ENCODE peak calls at places on chromosomes 1 and 21, in ten cellular contexts. One of them, this sample, is unnamed. For H3K4me1, the result is how much of the 10 kb centered on the place peaks cover.

GRCh38 chr21:39483917-39484316 is 32.1 kb downstream of the SH3BGR start:
- DNase-seq in pancreas: no peak
- DNase-seq in MM.1S: no peak
- DNase-seq in GM23338: no peak
- DNase-seq in transverse colon: no peak
- DNase-seq in body of pancreas: no peak
- DNase-seq in hepatocyte: peak
- DNase-seq in gastrocnemius medialis: no peak
- DNase-seq in neural progenitor cell: no peak
- DNase-seq in stomach: no peak
- DNase-seq in this sample: no peak

GRCh38 chr21:33670076-33670475 is 27.8 kb downstream of the ITSN1 start:
- DNase-seq in GM23338: no peak
- DNase-seq in gastrocnemius medialis: no peak
- DNase-seq in MM.1S: peak
- DNase-seq in pancreas: no peak
- DNase-seq in stomach: no peak
- DNase-seq in hepatocyte: no peak
- DNase-seq in transverse colon: no peak
- DNase-seq in body of pancreas: no peak
- DNase-seq in neural progenitor cell: no peak
- DNase-seq in this sample: no peak

GRCh38 chr1:38029081-38029681 is 16.6 kb downstream of the UTP11 start:
- DNase-seq in stomach: no peak
- DNase-seq in transverse colon: no peak
- DNase-seq in pancreas: no peak
- DNase-seq in neural progenitor cell: peak
- DNase-seq in MM.1S: peak
- DNase-seq in GM23338: peak
- DNase-seq in gastrocnemius medialis: peak
- DNase-seq in body of pancreas: peak
- DNase-seq in hepatocyte: peak
- DNase-seq in this sample: peak

GRCh38 chr21:37654596-37654995 is 261.7 kb downstream of the KCNJ6 start:
- DNase-seq in transverse colon: no peak
- DNase-seq in pancreas: no peak
- DNase-seq in neural progenitor cell: no peak
- DNase-seq in body of pancreas: no peak
- DNase-seq in hepatocyte: no peak
- DNase-seq in MM.1S: no peak
- DNase-seq in GM23338: no peak
- DNase-seq in gastrocnemius medialis: no peak
- DNase-seq in stomach: no peak
- DNase-seq in this sample: no peak

GRCh38 chr1:35001743-35002142 is 16.6 kb upstream of the TMEM35B start:
- DNase-seq in stomach: no peak
- DNase-seq in transverse colon: no peak
- DNase-seq in GM23338: no peak
- DNase-seq in hepatocyte: no peak
- DNase-seq in gastrocnemius medialis: no peak
- DNase-seq in pancreas: no peak
- DNase-seq in neural progenitor cell: no peak
- DNase-seq in body of pancreas: no peak
- DNase-seq in MM.1S: no peak
- DNase-seq in this sample: no peak

GRCh38 chr1:29527314-29528004 is 291.1 kb downstream of the PTPRU start:
- DNase-seq in body of pancreas: no peak
- DNase-seq in transverse colon: no peak
- DNase-seq in stomach: peak
- DNase-seq in hepatocyte: no peak
- DNase-seq in GM23338: no peak
- DNase-seq in gastrocnemius medialis: no peak
- DNase-seq in neural progenitor cell: peak
- DNase-seq in MM.1S: no peak
- DNase-seq in pancreas: no peak
- DNase-seq in this sample: no peak

GRCh38 chr1:89529196-89529595 is 4.6 kb downstream of the LRRC8B start:
- DNase-seq in gastrocnemius medialis: no peak
- DNase-seq in body of pancreas: no peak
- DNase-seq in neural progenitor cell: no peak
- DNase-seq in pancreas: no peak
- DNase-seq in transverse colon: no peak
- DNase-seq in stomach: no peak
- DNase-seq in GM23338: no peak
- DNase-seq in MM.1S: no peak
- DNase-seq in hepatocyte: no peak
- DNase-seq in this sample: no peak

GRCh38 chr1:3530931-3531818 is 76.7 kb downstream of the ARHGEF16 start:
- DNase-seq in stomach: peak
- DNase-seq in gastrocnemius medialis: peak
- DNase-seq in body of pancreas: peak
- DNase-seq in GM23338: peak
- DNase-seq in transverse colon: peak
- DNase-seq in neural progenitor cell: peak
- DNase-seq in MM.1S: peak
- DNase-seq in pancreas: peak
- DNase-seq in hepatocyte: peak
- DNase-seq in this sample: peak

GRCh38 chr1:89715677-89716076 is 82.8 kb downstream of the LRRC8C start:
- DNase-seq in neural progenitor cell: no peak
- DNase-seq in gastrocnemius medialis: no peak
- DNase-seq in MM.1S: no peak
- DNase-seq in GM23338: no peak
- DNase-seq in transverse colon: no peak
- DNase-seq in body of pancreas: no peak
- DNase-seq in hepatocyte: no peak
- DNase-seq in pancreas: no peak
- DNase-seq in stomach: no peak
- DNase-seq in this sample: no peak

GRCh38 chr1:209823143-209824041 is 4.4 kb upstream of the UTP25 start:
- DNase-seq in hepatocyte: peak
- DNase-seq in body of pancreas: no peak
- DNase-seq in neural progenitor cell: peak
- DNase-seq in stomach: no peak
- DNase-seq in transverse colon: no peak
- DNase-seq in MM.1S: peak
- DNase-seq in GM23338: peak
- DNase-seq in pancreas: no peak
- DNase-seq in gastrocnemius medialis: no peak
- DNase-seq in this sample: peak

GRCh38 chr1:6775644-6776043 is 9.6 kb upstream of the CAMTA1 start:
- DNase-seq in hepatocyte: no peak
- DNase-seq in stomach: no peak
- DNase-seq in GM23338: no peak
- DNase-seq in transverse colon: no peak
- DNase-seq in neural progenitor cell: no peak
- DNase-seq in gastrocnemius medialis: no peak
- DNase-seq in body of pancreas: no peak
- DNase-seq in pancreas: no peak
- DNase-seq in MM.1S: no peak
- DNase-seq in this sample: no peak

GRCh38 chr1:223443397-223443796 is 50.2 kb downstream of the CCDC185 start:
- DNase-seq in neural progenitor cell: no peak
- DNase-seq in hepatocyte: no peak
- DNase-seq in stomach: no peak
- DNase-seq in GM23338: no peak
- DNase-seq in MM.1S: no peak
- DNase-seq in transverse colon: no peak
- DNase-seq in gastrocnemius medialis: no peak
- DNase-seq in pancreas: no peak
- DNase-seq in body of pancreas: no peak
- DNase-seq in this sample: no peak

GRCh38 chr1:93021539-93022134 is 57.4 kb upstream of the MTF2 start:
- DNase-seq in stomach: no peak
- DNase-seq in gastrocnemius medialis: no peak
- DNase-seq in neural progenitor cell: peak
- DNase-seq in body of pancreas: no peak
- DNase-seq in pancreas: no peak
- DNase-seq in hepatocyte: peak
- DNase-seq in MM.1S: peak
- DNase-seq in transverse colon: no peak
- DNase-seq in GM23338: peak
- DNase-seq in this sample: peak

GRCh38 chr1:1540015-1540816 is at the start of gene TMEM240:
- DNase-seq in body of pancreas: peak
- DNase-seq in neural progenitor cell: peak
- DNase-seq in gastrocnemius medialis: peak
- DNase-seq in stomach: peak
- DNase-seq in pancreas: peak
- DNase-seq in MM.1S: no peak
- DNase-seq in hepatocyte: peak
- DNase-seq in GM23338: peak
- DNase-seq in transverse colon: peak
- DNase-seq in this sample: peak

GRCh38 chr1:5501206-5501980 is 490.8 kb downstream of the NPHP4 start:
- DNase-seq in hepatocyte: no peak
- DNase-seq in stomach: no peak
- DNase-seq in gastrocnemius medialis: no peak
- DNase-seq in neural progenitor cell: no peak
- DNase-seq in pancreas: no peak
- DNase-seq in GM23338: no peak
- DNase-seq in body of pancreas: no peak
- DNase-seq in MM.1S: no peak
- DNase-seq in transverse colon: no peak
- DNase-seq in this sample: no peak

GRCh38 chr1:9825101-9826074 is 1.6 kb upstream of the CLSTN1 start:
- DNase-seq in neural progenitor cell: peak
- DNase-seq in gastrocnemius medialis: peak
- DNase-seq in pancreas: peak
- DNase-seq in body of pancreas: peak
- DNase-seq in transverse colon: peak
- DNase-seq in MM.1S: no peak
- DNase-seq in stomach: peak
- DNase-seq in GM23338: peak
- DNase-seq in hepatocyte: peak
- DNase-seq in this sample: peak

GRCh38 chr21:26732442-26733221 is 112.6 kb downstream of the ADAMTS1 start:
- DNase-seq in stomach: peak
- DNase-seq in hepatocyte: peak
- DNase-seq in neural progenitor cell: peak
- DNase-seq in GM23338: peak
- DNase-seq in MM.1S: no peak
- DNase-seq in transverse colon: peak
- DNase-seq in gastrocnemius medialis: peak
- DNase-seq in pancreas: peak
- DNase-seq in body of pancreas: peak
- DNase-seq in this sample: peak

GRCh38 chr1:15876357-15876756 is 28.9 kb downstream of the SPEN start:
- DNase-seq in stomach: no peak
- DNase-seq in hepatocyte: peak
- DNase-seq in body of pancreas: peak
- DNase-seq in pancreas: no peak
- DNase-seq in transverse colon: no peak
- DNase-seq in GM23338: peak
- DNase-seq in neural progenitor cell: peak
- DNase-seq in MM.1S: no peak
- DNase-seq in gastrocnemius medialis: no peak
- DNase-seq in this sample: no peak

GRCh38 chr1:76377247-76377646 is 302.7 kb downstream of the ST6GALNAC3 start:
- DNase-seq in neural progenitor cell: no peak
- DNase-seq in transverse colon: no peak
- DNase-seq in MM.1S: no peak
- DNase-seq in stomach: no peak
- DNase-seq in body of pancreas: no peak
- DNase-seq in pancreas: no peak
- DNase-seq in gastrocnemius medialis: no peak
- DNase-seq in hepatocyte: no peak
- DNase-seq in GM23338: no peak
- DNase-seq in this sample: no peak

GRCh38 chr1:94983343-94983742 is 56.4 kb upstream of the CNN3 start:
- DNase-seq in GM23338: no peak
- DNase-seq in gastrocnemius medialis: peak
- DNase-seq in hepatocyte: peak
- DNase-seq in MM.1S: no peak
- DNase-seq in transverse colon: peak
- DNase-seq in pancreas: no peak
- DNase-seq in stomach: no peak
- DNase-seq in body of pancreas: no peak
- DNase-seq in neural progenitor cell: no peak
- DNase-seq in this sample: no peak
- H3K27ac ChIP-seq in GM23338: no peak
- H3K27ac ChIP-seq in gastrocnemius medialis: peak
- H3K27ac ChIP-seq in hepatocyte: no peak
- H3K27ac ChIP-seq in MM.1S: no peak
- H3K27ac ChIP-seq in transverse colon: peak
- H3K27ac ChIP-seq in pancreas: no peak
- H3K27ac ChIP-seq in stomach: no peak
- H3K27ac ChIP-seq in body of pancreas: no peak
- H3K27ac ChIP-seq in neural progenitor cell: no peak
- H3K27ac ChIP-seq in this sample: no peak

GRCh38 chr1:170886460-170886859 is 48.9 kb upstream of the MROH9 start:
- DNase-seq in GM23338: no peak
- DNase-seq in hepatocyte: peak
- DNase-seq in neural progenitor cell: no peak
- DNase-seq in pancreas: no peak
- DNase-seq in body of pancreas: no peak
- DNase-seq in stomach: no peak
- DNase-seq in transverse colon: peak
- DNase-seq in gastrocnemius medialis: no peak
- DNase-seq in MM.1S: no peak
- DNase-seq in this sample: no peak

GRCh38 chr1:170885551-170885950 is 49.8 kb upstream of the MROH9 start:
- DNase-seq in hepatocyte: no peak
- DNase-seq in body of pancreas: no peak
- DNase-seq in GM23338: no peak
- DNase-seq in stomach: no peak
- DNase-seq in pancreas: no peak
- DNase-seq in gastrocnemius medialis: no peak
- DNase-seq in transverse colon: no peak
- DNase-seq in MM.1S: no peak
- DNase-seq in neural progenitor cell: no peak
- DNase-seq in this sample: no peak

GRCh38 chr1:170881268-170882265 is 53.8 kb upstream of the MROH9 start:
- DNase-seq in gastrocnemius medialis: no peak
- DNase-seq in stomach: no peak
- DNase-seq in neural progenitor cell: peak
- DNase-seq in body of pancreas: no peak
- DNase-seq in MM.1S: peak
- DNase-seq in pancreas: no peak
- DNase-seq in transverse colon: no peak
- DNase-seq in GM23338: peak
- DNase-seq in hepatocyte: peak
- DNase-seq in this sample: peak
- TF ChIP-seq CTCF in gastrocnemius medialis: peak
- TF ChIP-seq CTCF in stomach: no peak
- TF ChIP-seq CTCF in neural progenitor cell: peak
- TF ChIP-seq CTCF in body of pancreas: no peak
- TF ChIP-seq CTCF in MM.1S: peak
- TF ChIP-seq CTCF in pancreas: no peak
- TF ChIP-seq CTCF in transverse colon: peak
- TF ChIP-seq CTCF in GM23338: peak
- TF ChIP-seq CTCF in hepatocyte: peak
- TF ChIP-seq CTCF in this sample: peak

GRCh38 chr1:157562515-157562914 is 10.2 kb upstream of the FCRL5 start:
- DNase-seq in gastrocnemius medialis: no peak
- DNase-seq in MM.1S: peak
- DNase-seq in hepatocyte: no peak
- DNase-seq in transverse colon: no peak
- DNase-seq in GM23338: no peak
- DNase-seq in neural progenitor cell: no peak
- DNase-seq in body of pancreas: no peak
- DNase-seq in pancreas: no peak
- DNase-seq in stomach: no peak
- DNase-seq in this sample: no peak
- H3K4me1 ChIP-seq in gastrocnemius medialis: under half
- H3K4me1 ChIP-seq in MM.1S: under half
- H3K4me1 ChIP-seq in hepatocyte: under half
- H3K4me1 ChIP-seq in transverse colon: under half
- H3K4me1 ChIP-seq in GM23338: under half
- H3K4me1 ChIP-seq in neural progenitor cell: under half
- H3K4me1 ChIP-seq in body of pancreas: under half
- H3K4me1 ChIP-seq in pancreas: under half
- H3K4me1 ChIP-seq in stomach: under half
- H3K4me1 ChIP-seq in this sample: under half

GRCh38 chr1:8115769-8116167 is 89.7 kb upstream of the ERRFI1 start:
- DNase-seq in hepatocyte: no peak
- DNase-seq in stomach: no peak
- DNase-seq in body of pancreas: no peak
- DNase-seq in MM.1S: no peak
- DNase-seq in GM23338: no peak
- DNase-seq in pancreas: no peak
- DNase-seq in neural progenitor cell: no peak
- DNase-seq in gastrocnemius medialis: no peak
- DNase-seq in transverse colon: no peak
- DNase-seq in this sample: no peak
- H3K27ac ChIP-seq in hepatocyte: peak
- H3K27ac ChIP-seq in stomach: peak
- H3K27ac ChIP-seq in body of pancreas: no peak
- H3K27ac ChIP-seq in MM.1S: no peak
- H3K27ac ChIP-seq in GM23338: no peak
- H3K27ac ChIP-seq in pancreas: no peak
- H3K27ac ChIP-seq in neural progenitor cell: no peak
- H3K27ac ChIP-seq in gastrocnemius medialis: peak
- H3K27ac ChIP-seq in transverse colon: peak
- H3K27ac ChIP-seq in this sample: no peak

This sample was measured in A673.